ENCODE peak calls at places on chromosomes 6 and 20, in five cellular contexts. B is right lobe of liver, V is transverse colon, T is body of pancreas, O is stomach. I is an unnamed sample.
A peak's percentile ranks its signal among the peaks of the same experiment; 100 is the strongest.

GRCh38 chr6:106897580-106897979 is 76.9 kb downstream of the CD24 start:
- DNase-seq in T (no peak), B (no peak), O (no peak), V (no peak), I (no peak)

GRCh38 chr20:58651548-58651822 is 402 bp downstream of the STX16 start:
- DNase-seq in V (no peak), B (no peak), O (no peak), T (no peak), I (no peak)

GRCh38 chr20:9075264-9076095 is 6.6 kb downstream of the PLCB4 start:
- DNase-seq in O (no peak), V (no peak), B (no peak), T (no peak), I (no peak)

GRCh38 chr6:83633609-83634008 is 75.3 kb downstream of the SNAP91 start:
- DNase-seq in B (no peak), V (no peak), O (no peak), T (no peak), I (no peak)

GRCh38 chr6:32837651-32838113 is 857 bp downstream of the TAP2 start:
- DNase-seq in V (no peak), B (no peak), O (no peak), T (no peak), I (peak; percentile 23)

GRCh38 chr20:618980-619379 is 8.9 kb upstream of the TCF15 start:
- DNase-seq in B (no peak), O (no peak), V (no peak), T (no peak), I (no peak)

GRCh38 chr6:91719414-91719813 is 1132.5 kb upstream of the MAP3K7 start:
- DNase-seq in V (no peak), O (no peak), T (no peak), B (no peak), I (no peak)

GRCh38 chr20:8969062-8969694 is 99.7 kb upstream of the PLCB4 start:
- DNase-seq in T (no peak), O (no peak), V (no peak), B (no peak), I (no peak)

GRCh38 chr20:32287231-32287638 is 9.8 kb downstream of the KIF3B start:
- DNase-seq in O (no peak), T (no peak), B (no peak), V (no peak), I (no peak)

GRCh38 chr6:11209941-11210340 is 22.5 kb downstream of the NEDD9 start:
- DNase-seq in T (no peak), B (no peak), O (no peak), V (no peak), I (no peak)

GRCh38 chr6:28658475-28659249 is 133.0 kb downstream of the GPX5 start:
- DNase-seq in T (no peak), O (no peak), B (no peak), V (no peak), I (no peak)

GRCh38 chr6:168158280-168158979 is 79.4 kb upstream of the FRMD1 start:
- DNase-seq in T (no peak), B (no peak), V (no peak), O (no peak), I (no peak)

GRCh38 chr6:117477988-117478852 is 4.3 kb upstream of the DCBLD1 start:
- DNase-seq in O (no peak), V (peak; percentile 35), B (no peak), T (no peak), I (no peak)

GRCh38 chr6:137025786-137026730 is 18.7 kb downstream of the IL20RA start:
- DNase-seq in O (no peak), T (no peak), B (no peak), V (no peak), I (no peak)

GRCh38 chr20:59004493-59004762 is 2.6 kb downstream of the CTSZ start:
- DNase-seq in T (peak; percentile 61), V (peak; percentile 80), O (peak; percentile 61), B (peak; percentile 76), I (no peak)

GRCh38 chr20:41748051-41748450 is 129.9 kb upstream of the CHD6 start:
- DNase-seq in V (no peak), T (no peak), B (no peak), O (no peak), I (no peak)

DNA sequence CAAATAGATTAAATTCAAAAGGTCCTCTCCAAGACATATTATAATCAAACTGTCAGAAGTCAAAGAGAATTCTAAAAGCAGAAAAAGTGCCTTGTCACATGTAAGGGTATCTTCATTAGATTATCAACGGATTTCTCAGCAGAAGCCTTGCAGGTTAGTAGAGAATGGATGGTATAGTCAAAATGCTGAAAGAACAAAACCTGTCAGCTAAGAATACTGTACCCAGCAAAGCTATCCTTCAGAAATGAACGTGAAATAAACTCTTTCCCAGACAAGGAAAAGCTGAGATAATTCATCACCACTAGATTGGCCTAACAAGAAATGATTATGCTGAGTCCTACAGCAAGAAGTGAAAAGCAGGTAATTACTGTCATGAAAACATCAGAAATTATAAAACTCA is 92.9 kb downstream of the STXBP5 start:
- DNase-seq in T (no peak), O (no peak), V (no peak), B (no peak), I (no peak)
- TF ChIP-seq POLR2A in T (no peak), O (no peak), V (no peak), B (no peak), I (no peak)

GRCh38 chr6:44245912-44246662 is 814 bp upstream of the HSP90AB1 start:
- DNase-seq in O (peak; percentile 90), V (peak; percentile 91), T (peak; percentile 90), B (peak; percentile 95), I (peak; percentile 88)
- TF ChIP-seq POLR2A in O (no peak), V (no peak), T (peak; percentile 42), B (no peak), I (peak; percentile 28)

GRCh38 chr20:49237531-49237930 is 18.3 kb downstream of the DDX27 start:
- DNase-seq in O (no peak), V (no peak), B (no peak), T (no peak), I (no peak)
- TF ChIP-seq POLR2A in O (no peak), V (no peak), B (no peak), T (no peak), I (no peak)

DNA sequence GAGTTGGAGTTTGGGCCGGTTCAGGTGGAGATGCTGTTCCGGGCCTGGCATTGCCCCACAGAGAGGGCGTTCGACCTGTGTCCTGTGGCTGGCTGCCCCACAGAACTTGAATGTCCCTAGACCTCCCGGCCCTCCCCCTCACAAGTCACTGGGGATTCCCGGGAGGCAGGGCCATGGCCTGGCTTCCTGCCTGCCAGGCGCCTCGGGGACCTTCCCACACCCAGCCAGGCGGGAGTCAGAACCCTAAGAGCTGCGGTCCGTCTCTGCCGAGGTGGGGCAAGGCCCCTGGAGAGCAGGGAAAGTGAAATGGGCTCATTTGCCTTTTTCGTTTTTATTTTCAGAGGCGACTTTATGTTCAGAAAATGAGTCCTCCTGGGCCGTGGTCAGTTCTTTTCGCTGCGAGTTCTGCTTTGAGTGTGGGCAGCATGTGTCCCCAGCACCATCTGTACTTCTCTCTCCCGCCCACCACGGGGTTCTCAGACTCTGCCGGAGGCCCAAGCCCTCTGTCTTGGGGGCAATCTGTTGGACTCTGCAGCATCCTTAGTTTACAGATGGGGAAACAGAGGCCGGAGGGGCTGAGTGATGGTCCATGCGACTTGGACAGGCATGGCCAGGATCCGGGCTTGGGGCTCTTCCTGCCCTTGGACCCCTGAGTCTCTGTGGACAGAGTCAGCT is 8.5 kb downstream of the RBM38 start:
- DNase-seq in O (peak; percentile 53), T (peak; percentile 41), V (peak; percentile 55), B (peak; percentile 68), I (no peak)
- TF ChIP-seq POLR2A in O (no peak), T (no peak), V (no peak), B (no peak), I (no peak)

GRCh38 chr20:45894797-45895196 is 3.7 kb downstream of the CTSA start:
- DNase-seq in T (no peak), O (no peak), V (no peak), B (no peak), I (no peak)
- TF ChIP-seq POLR2A in T (no peak), O (no peak), V (no peak), B (no peak), I (no peak)

DNA sequence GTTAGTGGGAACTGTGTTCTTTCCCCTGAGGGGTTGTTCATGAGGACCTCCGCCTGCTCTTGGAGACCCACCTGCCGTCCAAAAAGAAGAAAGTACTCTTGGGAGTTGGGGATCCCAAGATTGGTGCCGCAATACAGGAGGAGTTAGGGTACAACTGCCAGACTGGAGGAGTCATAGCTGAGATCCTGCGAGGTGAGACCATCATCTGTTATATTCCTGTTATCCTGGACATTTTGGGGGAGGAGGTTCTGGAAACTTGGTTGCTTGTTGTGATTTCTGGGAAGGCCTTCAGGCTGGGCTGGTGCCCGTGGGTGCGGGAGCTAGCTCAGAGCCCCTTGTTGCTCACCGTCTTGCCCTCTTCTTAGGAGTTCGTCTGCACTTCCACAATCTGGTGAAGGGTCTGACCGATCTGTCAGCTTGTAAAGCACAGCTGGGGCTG is 2.0 kb downstream of the NOP56 start:
- DNase-seq in V (no peak), T (no peak), O (no peak), B (no peak), I (no peak)
- TF ChIP-seq POLR2A in V (no peak), T (no peak), O (no peak), B (no peak), I (no peak)

DNA sequence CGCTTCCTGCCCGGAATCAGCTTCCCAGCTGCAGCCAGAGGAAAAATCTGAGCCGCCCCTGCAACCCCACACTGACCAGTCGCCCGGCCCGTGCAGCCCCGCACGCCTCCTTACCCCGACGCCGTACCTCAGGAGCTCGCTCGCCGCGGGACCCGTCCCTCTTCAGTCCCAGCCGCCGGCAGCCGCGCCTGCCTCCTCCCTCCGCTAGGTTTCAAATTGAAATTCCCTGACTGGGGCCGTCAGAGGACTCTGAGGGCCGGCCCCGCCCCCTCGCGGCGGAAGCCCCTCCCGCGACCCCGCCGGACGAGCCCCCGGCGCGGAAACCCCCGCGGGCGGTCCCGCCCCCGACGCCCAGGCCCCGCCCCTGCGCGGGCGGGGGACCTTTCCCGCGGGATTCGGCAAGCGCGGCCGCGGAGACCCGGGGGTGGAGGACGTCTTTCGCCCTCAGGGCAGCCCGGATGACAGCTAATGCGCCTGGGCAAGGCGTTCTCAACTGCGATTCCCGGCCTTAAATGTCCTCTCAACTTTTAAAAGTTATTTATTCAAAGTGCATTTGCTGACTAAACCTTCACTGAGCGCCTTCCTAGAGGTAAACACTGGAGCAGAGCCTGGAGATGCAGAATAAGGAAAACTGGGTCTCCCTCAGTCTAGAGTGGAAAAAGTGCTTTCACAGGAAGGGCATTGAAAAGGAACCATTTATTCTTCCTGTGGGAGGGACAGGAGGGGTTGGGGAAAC is at the start of gene EPB41L2:
- DNase-seq in T (peak; percentile 92), O (peak; percentile 86), V (peak; percentile 92), B (peak; percentile 92), I (peak; percentile 62)
- TF ChIP-seq POLR2A in T (peak; percentile 63), O (no peak), V (peak; percentile 73), B (peak; percentile 91), I (peak; percentile 66)